ENCODE peak calls at places on chromosome 6, in nine cellular contexts. V is ovary, J is HFFc6, H is type B pancreatic cell, I is PC-3, L is omental fat pad, B is AG10803, M is kidney epithelial cell, A is lower leg skin. D is an unnamed sample.

GRCh38 chr6:166780284-166780683 is 153.2 kb upstream of the RPS6KA2 start:
- DNase-seq in V (no peak), J (no peak), H (no peak), I (no peak), L (no peak), B (no peak), M (no peak), A (peak), D (no peak)

GRCh38 chr6:80457044-80457933 is 350.8 kb downstream of the BCKDHB start:
- DNase-seq in V (peak), J (peak), H (no peak), I (peak), L (peak), B (peak), M (peak), A (peak), D (peak)

GRCh38 chr6:36791553-36792171 is 47.6 kb downstream of the CPNE5 start:
- DNase-seq in V (no peak), J (no peak), H (no peak), I (no peak), L (no peak), B (no peak), M (no peak), A (no peak), D (no peak)

GRCh38 chr6:36546664-36546957 is 668 bp downstream of the STK38 start:
- DNase-seq in V (no peak), J (no peak), H (no peak), I (no peak), L (no peak), B (no peak), M (no peak), A (no peak), D (no peak)

GRCh38 chr6:154653385-154653784 is 79.8 kb upstream of the SCAF8 start:
- DNase-seq in V (no peak), J (no peak), H (no peak), I (no peak), L (no peak), B (peak), M (no peak), A (no peak), D (no peak)

GRCh38 chr6:154383273-154383672 is 26.7 kb upstream of the IPCEF1 start:
- DNase-seq in V (no peak), J (no peak), H (no peak), I (no peak), L (no peak), B (no peak), M (no peak), A (no peak), D (no peak)

GRCh38 chr6:15464211-15464725 is 198.6 kb downstream of the DTNBP1 start:
- DNase-seq in V (no peak), J (no peak), H (no peak), I (peak), L (no peak), B (peak), M (no peak), A (no peak), D (peak)

GRCh38 chr6:67916389-67916788 is 718.7 kb upstream of the ADGRB3 start:
- DNase-seq in V (no peak), J (no peak), H (no peak), I (no peak), L (no peak), B (peak), M (no peak), A (no peak), D (no peak)

GRCh38 chr6:119308994-119309657 is 40.4 kb downstream of the MAN1A1 start:
- DNase-seq in V (no peak), J (no peak), H (no peak), I (no peak), L (no peak), B (peak), M (peak), A (no peak), D (no peak)

GRCh38 chr6:5085638-5086293 is 625 bp downstream of the PPP1R3G start:
- DNase-seq in V (no peak), J (no peak), H (no peak), I (peak), L (no peak), B (peak), M (no peak), A (peak), D (peak)

GRCh38 chr6:28982476-28983266 is 22.4 kb downstream of the ZNF311 start:
- DNase-seq in V (peak), J (peak), H (no peak), I (peak), L (no peak), B (peak), M (no peak), A (no peak), D (peak)

GRCh38 chr6:100846276-100846675 is 34.9 kb downstream of the ASCC3 start:
- DNase-seq in V (no peak), J (no peak), H (no peak), I (peak), L (no peak), B (no peak), M (no peak), A (no peak), D (peak)

GRCh38 chr6:37260063-37260843 is 2.3 kb upstream of the TMEM217 start:
- DNase-seq in V (no peak), J (no peak), H (no peak), I (no peak), L (no peak), B (no peak), M (no peak), A (no peak), D (no peak)

GRCh38 chr6:34036357-34037069 is 109.4 kb downstream of the GRM4 start:
- DNase-seq in V (no peak), J (no peak), H (no peak), I (no peak), L (no peak), B (no peak), M (no peak), A (no peak), D (no peak)

GRCh38 chr6:15044948-15045347 is 200.9 kb upstream of the JARID2 start:
- DNase-seq in V (no peak), J (no peak), H (no peak), I (no peak), L (no peak), B (no peak), M (no peak), A (no peak), D (no peak)

GRCh38 chr6:44386364-44386928 is 1.1 kb upstream of the CDC5L start:
- DNase-seq in V (peak), J (no peak), H (no peak), I (no peak), L (no peak), B (no peak), M (no peak), A (no peak), D (no peak)

GRCh38 chr6:47733879-47734558 is 35.6 kb downstream of the ADGRF4 start:
- DNase-seq in V (no peak), J (no peak), H (no peak), I (peak), L (no peak), B (peak), M (no peak), A (no peak), D (peak)

GRCh38 chr6:69489970-69490369 is 306.8 kb downstream of the LMBRD1 start:
- DNase-seq in V (no peak), J (no peak), H (no peak), I (no peak), L (no peak), B (no peak), M (no peak), A (no peak), D (no peak)

DNA sequence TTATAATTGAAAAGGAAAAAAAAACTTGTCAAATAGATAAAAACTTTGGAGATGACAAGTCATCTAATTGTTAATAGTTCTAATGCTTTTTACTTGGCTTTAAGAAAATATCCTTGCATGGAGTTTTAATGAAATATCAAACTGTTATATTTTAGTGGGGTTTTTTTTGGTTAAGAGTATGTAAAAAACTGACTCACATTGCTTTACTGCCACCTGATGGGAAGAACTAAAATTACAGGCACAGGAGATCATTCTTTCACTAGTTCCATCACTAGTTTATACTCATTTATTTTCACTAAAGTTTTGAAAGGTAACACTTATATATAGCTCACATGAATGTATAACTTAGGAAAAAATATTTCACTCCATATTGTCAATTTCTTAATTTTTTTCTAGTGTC is 309.1 kb downstream of the LMBRD1 start:
- DNase-seq in V (no peak), J (no peak), H (no peak), I (peak), L (no peak), B (no peak), M (no peak), A (no peak), D (no peak)
- TF ChIP-seq CTCF in V (no peak), J (peak), H (peak), I (peak), L (no peak), B (peak), M (peak), A (no peak), D (no peak)

GRCh38 chr6:117781550-117781949 is 106.3 kb downstream of the NUS1 start:
- DNase-seq in V (no peak), J (no peak), H (no peak), I (no peak), L (no peak), B (no peak), M (no peak), A (no peak), D (no peak)
- TF ChIP-seq CTCF in V (no peak), J (no peak), H (no peak), I (no peak), L (no peak), B (no peak), M (no peak), A (no peak), D (no peak)

GRCh38 chr6:156410649-156411048 is 366.5 kb upstream of the ARID1B start:
- DNase-seq in V (no peak), J (no peak), H (no peak), I (peak), L (no peak), B (no peak), M (no peak), A (no peak), D (no peak)
- TF ChIP-seq CTCF in V (no peak), J (peak), H (peak), I (peak), L (no peak), B (no peak), M (no peak), A (no peak), D (peak)

GRCh38 chr6:125780540-125781306 is 10.0 kb upstream of the NCOA7 start:
- DNase-seq in V (peak), J (peak), H (no peak), I (peak), L (no peak), B (peak), M (no peak), A (peak), D (peak)

GRCh38 chr6:125779924-125780539 is 10.7 kb upstream of the NCOA7 start:
- DNase-seq in V (peak), J (peak), H (peak), I (peak), L (peak), B (peak), M (peak), A (peak), D (peak)

GRCh38 chr6:125784365-125784764 is 6.4 kb upstream of the NCOA7 start:
- DNase-seq in V (no peak), J (peak), H (no peak), I (peak), L (no peak), B (peak), M (no peak), A (no peak), D (no peak)

GRCh38 chr6:125781307-125781868 is 9.4 kb upstream of the NCOA7 start:
- DNase-seq in V (no peak), J (peak), H (no peak), I (peak), L (no peak), B (peak), M (no peak), A (peak), D (no peak)
- TF ChIP-seq CTCF in V (no peak), J (peak), H (no peak), I (peak), L (no peak), B (peak), M (no peak), A (no peak), D (no peak)

D was measured in epithelial cell of esophagus.